ENCODE peak calls at places on chromosomes 4 and X, in eight cellular contexts. Z is OCI-LY7, B is AG09309, C is cardiac fibroblast, U is adrenal gland, D is H9, T is suprapubic skin, S is Peyer's patch. I is an unnamed sample.

GRCh38 chrX:30504309-30504708 is 73.3 kb downstream of the TASL start:
- DNase-seq in Z (peak), B (no peak), C (peak), U (no peak), D (no peak), T (no peak), S (no peak), I (no peak)

GRCh38 chr4:2441393-2442174 is 22.8 kb downstream of the CFAP99 start:
- DNase-seq in Z (peak), B (no peak), C (peak), U (peak), D (peak), T (no peak), S (peak), I (peak)

GRCh38 chr4:118941149-118941548 is 52.5 kb downstream of the SYNPO2 start:
- DNase-seq in Z (no peak), B (no peak), C (peak), U (peak), D (no peak), T (no peak), S (no peak), I (no peak)

GRCh38 chrX:56288607-56289006 is 56.5 kb downstream of the KLF8 start:
- DNase-seq in Z (no peak), B (no peak), C (no peak), U (no peak), D (no peak), T (no peak), S (no peak), I (no peak)

GRCh38 chr4:141896687-141897086 is 260.3 kb downstream of the IL15 start:
- DNase-seq in Z (no peak), B (no peak), C (peak), U (no peak), D (no peak), T (no peak), S (no peak), I (no peak)

GRCh38 chr4:16250665-16251365 is 24.5 kb upstream of the TAPT1 start:
- DNase-seq in Z (no peak), B (no peak), C (peak), U (peak), D (no peak), T (no peak), S (no peak), I (no peak)

GRCh38 chr4:6179362-6179761 is 21.0 kb downstream of the JAKMIP1 start:
- DNase-seq in Z (no peak), B (no peak), C (no peak), U (no peak), D (no peak), T (no peak), S (no peak), I (no peak)

GRCh38 chrX:137234651-137235402 is 201.0 kb upstream of the GPR101 start:
- DNase-seq in Z (no peak), B (no peak), C (no peak), U (no peak), D (no peak), T (no peak), S (no peak), I (no peak)

GRCh38 chr4:138259296-138259695 is 17.1 kb upstream of the SLC7A11 start:
- DNase-seq in Z (no peak), B (no peak), C (no peak), U (no peak), D (no peak), T (no peak), S (no peak), I (no peak)

GRCh38 chr4:2630556-2631273 is 94.3 kb downstream of the FAM193A start:
- DNase-seq in Z (no peak), B (no peak), C (no peak), U (no peak), D (peak), T (peak), S (peak), I (peak)

GRCh38 chr4:138062929-138063328 is 179.2 kb downstream of the SLC7A11 start:
- DNase-seq in Z (no peak), B (no peak), C (peak), U (no peak), D (peak), T (no peak), S (no peak), I (no peak)

GRCh38 chrX:85499400-85499799 is 119.9 kb upstream of the POF1B start:
- DNase-seq in Z (no peak), B (no peak), C (no peak), U (no peak), D (no peak), T (no peak), S (no peak), I (no peak)

GRCh38 chr4:37812713-37813112 is 13.8 kb upstream of the PGM2 start:
- DNase-seq in Z (no peak), B (no peak), C (peak), U (no peak), D (no peak), T (no peak), S (no peak), I (no peak)

GRCh38 chr4:159748834-159749444 is 646.1 kb downstream of the RAPGEF2 start:
- DNase-seq in Z (no peak), B (no peak), C (no peak), U (no peak), D (no peak), T (no peak), S (no peak), I (no peak)

GRCh38 chr4:15013585-15013984 is 11.3 kb downstream of the CPEB2 start:
- DNase-seq in Z (no peak), B (no peak), C (no peak), U (no peak), D (no peak), T (no peak), S (no peak), I (no peak)

GRCh38 chr4:54661686-54662085 is 3.9 kb downstream of the KIT start:
- DNase-seq in Z (no peak), B (peak), C (peak), U (no peak), D (no peak), T (no peak), S (no peak), I (no peak)

GRCh38 chr4:38752393-38752961 is 30.3 kb downstream of the TLR10 start:
- DNase-seq in Z (no peak), B (no peak), C (peak), U (no peak), D (no peak), T (no peak), S (no peak), I (no peak)

GRCh38 chr4:13988347-13989265 is 361.1 kb upstream of the BOD1L1 start:
- DNase-seq in Z (no peak), B (peak), C (peak), U (peak), D (no peak), T (no peak), S (no peak), I (no peak)

GRCh38 chrX:37767438-37767837 is 12.4 kb upstream of the CYBB start:
- DNase-seq in Z (no peak), B (no peak), C (no peak), U (no peak), D (no peak), T (no peak), S (no peak), I (no peak)

GRCh38 chr4:98996056-98996941 is 778 bp downstream of the METAP1 start:
- DNase-seq in Z (peak), B (no peak), C (peak), U (peak), D (no peak), T (no peak), S (peak), I (no peak)

DNA sequence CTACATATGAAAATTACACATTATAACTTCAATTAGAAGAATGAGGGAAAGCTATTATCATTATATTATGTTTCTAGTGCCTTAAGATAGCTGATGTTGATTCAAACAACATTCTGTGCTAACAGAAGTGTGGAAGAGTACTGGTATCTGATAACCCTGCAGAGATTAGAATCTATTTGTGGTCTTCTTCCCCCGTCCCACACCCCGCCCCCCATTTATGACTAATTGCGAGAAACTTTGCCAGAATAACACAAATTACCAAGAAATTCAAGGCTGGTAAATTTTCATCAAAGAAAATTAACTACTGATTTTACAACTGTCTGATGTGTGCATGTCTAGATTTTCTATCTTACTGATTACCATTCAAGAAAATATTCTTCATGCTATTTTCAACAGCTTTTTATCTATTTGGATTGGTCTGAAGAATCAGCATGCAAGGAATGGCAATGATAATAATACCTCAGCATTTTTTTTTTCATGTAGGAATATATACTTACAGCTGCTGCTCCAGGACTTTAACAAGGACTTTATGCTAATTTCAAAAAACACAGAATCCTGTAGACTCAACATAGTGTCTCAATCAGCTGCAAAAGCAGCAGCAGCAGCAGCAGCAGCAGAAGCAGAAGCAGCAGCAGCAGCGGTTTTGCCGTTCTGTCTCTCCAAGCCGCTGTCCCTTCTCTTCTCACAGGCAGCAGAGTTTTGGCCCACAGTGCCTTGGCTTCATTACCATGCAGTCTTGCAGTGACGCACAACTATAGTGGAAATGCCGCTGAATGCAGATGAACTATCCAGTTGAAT is 126.7 kb downstream of the FRYL start:
- DNase-seq in Z (no peak), B (peak), C (peak), U (peak), D (no peak), T (no peak), S (peak), I (no peak)
- TF ChIP-seq CTCF in Z (no peak), B (no peak), C (no peak), U (no peak), D (no peak), T (no peak), S (no peak), I (no peak)

GRCh38 chrX:19907794-19908193 is 20.4 kb upstream of the SH3KBP1 start:
- DNase-seq in Z (no peak), B (no peak), C (no peak), U (no peak), D (no peak), T (no peak), S (no peak), I (no peak)
- TF ChIP-seq CTCF in Z (no peak), B (no peak), C (peak), U (no peak), D (no peak), T (no peak), S (no peak), I (no peak)

GRCh38 chr4:43776371-43776770 is 672.2 kb downstream of the KCTD8 start:
- DNase-seq in Z (peak), B (no peak), C (peak), U (no peak), D (no peak), T (no peak), S (no peak), I (no peak)
- TF ChIP-seq CTCF in Z (peak), B (no peak), C (no peak), U (peak), D (peak), T (no peak), S (no peak), I (peak)

GRCh38 chr4:183073838-183074145 is 25.3 kb upstream of the WWC2 start:
- DNase-seq in Z (no peak), B (no peak), C (no peak), U (no peak), D (no peak), T (no peak), S (no peak), I (no peak)
- TF ChIP-seq CTCF in Z (peak), B (no peak), C (no peak), U (no peak), D (no peak), T (no peak), S (no peak), I (peak)

GRCh38 chrX:19535481-19535880 is 20.2 kb upstream of the MAP3K15 start:
- DNase-seq in Z (peak), B (peak), C (peak), U (no peak), D (no peak), T (no peak), S (no peak), I (no peak)
- TF ChIP-seq CTCF in Z (peak), B (peak), C (peak), U (peak), D (peak), T (no peak), S (no peak), I (peak)